ENCODE peak calls at places on chromosomes 16 and 17, in nine cellular contexts. E, L, G, I, D, H, F, Z and J are unnamed samples.

GRCh38 chr17:69447726-69448125 is 33.2 kb downstream of the MAP2K6 start:
- DNase-seq in D (no peak), E (no peak), L (no peak), G (no peak), H (no peak), F (peak), Z (no peak), I (peak), J (no peak)

GRCh38 chr16:785563-786535 is 2.3 kb downstream of the RPUSD1 start:
- DNase-seq in D (no peak), I (peak), Z (peak), G (no peak), E (peak), L (peak), H (peak), F (peak), J (peak)

GRCh38 chr16:24070851-24071250 is 185.3 kb upstream of the CACNG3 start:
- DNase-seq in L (peak), Z (peak), F (no peak), E (peak), H (peak), D (no peak), I (no peak), G (peak), J (no peak)

GRCh38 chr17:61583242-61583641 is 7.8 kb downstream of the NACA2 start:
- DNase-seq in E (no peak), G (no peak), I (peak), H (no peak), Z (peak), F (no peak), L (peak), D (no peak), J (no peak)

GRCh38 chr16:88022076-88023042 is 71.1 kb downstream of the BANP start:
- DNase-seq in F (no peak), D (no peak), H (no peak), E (no peak), L (peak), Z (no peak), G (no peak), I (no peak), J (no peak)

GRCh38 chr16:19892902-19893301 is 8.3 kb upstream of the GPRC5B start:
- DNase-seq in E (no peak), L (no peak), G (no peak), H (no peak), I (no peak), D (no peak), F (no peak), Z (no peak), J (no peak)

GRCh38 chr17:61002316-61002736 is 324.7 kb downstream of the BCAS3 start:
- DNase-seq in Z (peak), H (no peak), G (no peak), L (peak), E (no peak), I (peak), D (no peak), F (no peak), J (no peak)

GRCh38 chr17:37064166-37064565 is 115.4 kb downstream of the AATF start:
- DNase-seq in F (no peak), D (no peak), Z (no peak), E (no peak), H (no peak), G (no peak), I (no peak), L (peak), J (no peak)

GRCh38 chr16:19382887-19383816 is 34.5 kb upstream of the TMC5 start:
- DNase-seq in I (no peak), G (no peak), H (no peak), Z (no peak), E (no peak), D (no peak), F (peak), L (peak), J (no peak)

GRCh38 chr16:81190667-81191066 is 47.8 kb upstream of the BCO1 start:
- DNase-seq in D (no peak), E (no peak), H (no peak), I (no peak), Z (peak), L (no peak), F (no peak), G (no peak), J (no peak)

GRCh38 chr17:39209317-39210092 is 9.4 kb downstream of the RPL19 start:
- DNase-seq in I (peak), D (no peak), Z (peak), F (peak), L (peak), E (peak), H (no peak), G (no peak), J (peak)

GRCh38 chr16:82758904-82759303 is 132.1 kb downstream of the CDH13 start:
- DNase-seq in I (no peak), F (no peak), Z (no peak), L (no peak), D (no peak), H (no peak), E (no peak), G (no peak), J (no peak)

GRCh38 chr16:89917773-89918452 is 749 bp upstream of the MC1R start:
- DNase-seq in G (peak), L (peak), H (no peak), E (peak), F (peak), Z (peak), D (no peak), I (peak), J (peak)

GRCh38 chr16:8572919-8573724 is 17.2 kb downstream of the TMEM114 start:
- DNase-seq in H (no peak), D (no peak), I (peak), F (no peak), G (no peak), Z (peak), L (peak), E (peak), J (no peak)

GRCh38 chr16:84194470-84195200 is 3.7 kb downstream of the ADAD2 start:
- DNase-seq in Z (no peak), E (no peak), H (no peak), G (no peak), F (no peak), L (no peak), I (no peak), D (no peak), J (no peak)

GRCh38 chr17:63497708-63498483 is 21.0 kb downstream of the ACE start:
- DNase-seq in Z (peak), I (no peak), F (no peak), H (no peak), G (no peak), E (peak), L (peak), D (no peak), J (no peak)
- TF ChIP-seq CTCF in Z (no peak), I (no peak), F (no peak), H (no peak), G (peak), E (no peak), L (peak), D (peak), J (no peak)

GRCh38 chr16:48330133-48330846 is 54.9 kb downstream of the SIAH1 start:
- DNase-seq in L (no peak), D (no peak), E (no peak), I (no peak), F (no peak), Z (peak), G (no peak), H (no peak), J (no peak)

GRCh38 chr16:48332978-48333377 is 52.2 kb downstream of the SIAH1 start:
- DNase-seq in L (no peak), I (no peak), H (no peak), G (no peak), Z (no peak), F (no peak), E (no peak), D (no peak), J (no peak)

GRCh38 chr16:48335961-48336360 is 49.3 kb downstream of the SIAH1 start:
- DNase-seq in G (no peak), I (peak), D (no peak), F (no peak), H (no peak), Z (no peak), L (no peak), E (no peak), J (no peak)

GRCh38 chr16:48330847-48331204 is 54.4 kb downstream of the SIAH1 start:
- DNase-seq in H (no peak), D (no peak), E (no peak), G (no peak), F (no peak), L (no peak), Z (no peak), I (no peak), J (no peak)

GRCh38 chr16:48334325-48334724 is 50.9 kb downstream of the SIAH1 start:
- DNase-seq in G (no peak), H (no peak), Z (no peak), L (no peak), D (no peak), E (peak), F (no peak), I (no peak), J (no peak)
- TF ChIP-seq CTCF in G (peak), H (no peak), Z (no peak), L (peak), D (no peak), E (no peak), F (no peak), I (no peak), J (no peak)

DNA sequence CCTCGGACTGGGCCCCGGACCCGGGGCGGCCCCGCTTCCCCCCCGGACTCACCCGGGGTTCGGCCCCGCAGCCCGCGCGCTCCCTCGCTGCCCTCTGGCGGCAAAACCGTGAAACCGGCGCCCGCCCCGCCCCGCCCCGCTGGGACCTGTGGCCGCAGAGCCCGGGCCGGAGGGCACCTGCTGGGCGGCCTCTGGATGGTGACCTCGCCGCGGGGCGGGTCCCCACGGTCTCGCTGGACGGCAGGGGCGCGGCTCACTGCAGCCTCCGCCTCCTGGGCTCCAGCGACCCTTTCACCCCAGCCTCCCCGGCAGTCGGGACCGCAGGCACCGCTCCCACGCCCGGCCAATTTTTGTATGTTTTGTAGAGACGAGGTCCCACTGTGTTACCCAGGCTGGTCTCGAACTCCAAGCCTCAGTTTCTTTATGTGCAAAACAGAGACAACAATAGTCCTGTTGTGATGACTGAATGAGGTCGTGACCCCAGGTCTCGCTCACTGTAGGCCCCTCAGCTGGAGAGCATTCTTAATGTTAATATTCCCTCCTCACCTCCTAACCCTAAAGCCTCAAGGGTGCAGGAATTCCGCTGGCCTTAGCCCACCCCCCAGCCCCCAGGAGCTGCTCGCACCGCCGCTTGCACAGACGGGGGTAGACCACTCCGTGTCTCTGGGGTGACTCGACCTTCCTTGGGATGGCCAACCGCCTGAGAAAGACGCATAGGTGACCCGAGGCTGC is 33.7 kb upstream of the RPH3AL start:
- DNase-seq in Z (no peak), F (peak), L (peak), G (no peak), H (peak), I (peak), D (no peak), E (peak), J (peak)
- TF ChIP-seq CTCF in Z (no peak), F (peak), L (peak), G (peak), H (peak), I (peak), D (peak), E (peak), J (peak)

GRCh38 chr17:34146440-34147043 is 108.5 kb upstream of the CCL2 start:
- DNase-seq in I (no peak), H (no peak), D (no peak), Z (peak), E (peak), F (no peak), G (no peak), L (peak), J (peak)
- TF ChIP-seq CTCF in I (peak), H (peak), D (peak), Z (peak), E (peak), F (peak), G (peak), L (peak), J (peak)

GRCh38 chr16:13936596-13937081 is 16.7 kb downstream of the ERCC4 start:
- DNase-seq in L (no peak), F (no peak), E (no peak), I (peak), D (no peak), H (no peak), Z (peak), G (no peak), J (no peak)

GRCh38 chr16:13937411-13937810 is 17.5 kb downstream of the ERCC4 start:
- DNase-seq in L (no peak), G (no peak), F (no peak), H (no peak), E (no peak), Z (no peak), I (no peak), D (no peak), J (no peak)

GRCh38 chr16:13931845-13932244 is 11.9 kb downstream of the ERCC4 start:
- DNase-seq in Z (peak), I (no peak), H (no peak), E (no peak), L (no peak), F (no peak), G (no peak), D (no peak), J (no peak)

GRCh38 chr16:13938480-13938879 is 18.5 kb downstream of the ERCC4 start:
- DNase-seq in F (no peak), L (no peak), I (no peak), Z (no peak), D (no peak), G (no peak), H (no peak), E (no peak), J (no peak)

GRCh38 chr16:13935408-13935807 is 15.5 kb downstream of the ERCC4 start:
- DNase-seq in I (no peak), L (no peak), D (no peak), F (no peak), E (peak), Z (no peak), H (no peak), G (no peak), J (no peak)
- TF ChIP-seq CTCF in I (peak), L (peak), D (peak), F (peak), E (peak), Z (peak), H (peak), G (peak), J (no peak)

GRCh38 chr17:43453331-43453812 is 30.4 kb upstream of the DHX8 start:
- DNase-seq in L (no peak), F (peak), I (no peak), D (no peak), Z (no peak), H (no peak), G (no peak), E (no peak), J (peak)

GRCh38 chr17:43457362-43457692 is 26.4 kb upstream of the DHX8 start:
- DNase-seq in D (no peak), I (no peak), F (no peak), L (no peak), Z (no peak), H (no peak), G (no peak), E (no peak), J (no peak)

GRCh38 chr17:43456029-43456428 is 27.7 kb upstream of the DHX8 start:
- DNase-seq in H (no peak), Z (no peak), D (no peak), G (no peak), I (no peak), E (no peak), L (no peak), F (no peak), J (no peak)

GRCh38 chr17:43456661-43457361 is 27.0 kb upstream of the DHX8 start:
- DNase-seq in F (peak), H (no peak), I (peak), L (no peak), E (no peak), D (no peak), Z (peak), G (no peak), J (no peak)

DNA sequence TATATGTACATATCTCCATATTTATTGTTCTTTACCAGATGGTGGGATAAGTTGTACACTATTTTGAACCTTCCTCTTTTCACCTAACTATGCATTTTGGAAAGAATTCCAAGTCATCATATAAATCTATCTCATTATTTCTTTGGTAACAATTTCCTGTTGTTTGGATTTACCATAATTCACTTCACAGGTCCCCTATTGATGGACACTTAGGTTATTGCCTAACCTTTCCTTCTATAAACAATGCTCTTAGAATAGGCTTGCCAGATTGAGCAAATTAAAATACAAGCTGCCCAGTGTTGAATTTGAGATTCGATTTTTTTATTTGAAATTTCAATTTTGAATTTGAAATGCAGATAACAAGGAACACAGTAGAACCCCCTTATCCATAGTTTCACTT is 28.9 kb upstream of the DHX8 start:
- DNase-seq in D (no peak), H (no peak), G (no peak), Z (no peak), L (no peak), I (no peak), E (no peak), F (no peak), J (no peak)
- TF ChIP-seq CTCF in D (no peak), H (no peak), G (no peak), Z (no peak), L (no peak), I (no peak), E (no peak), F (no peak), J (no peak)